ENCODE peak calls at places on chromosomes 12 and 14, in ten cellular contexts. E is cardiac fibroblast; L is colonic mucosa; A is CD8-positive, alpha-beta T cell; B is heart right ventricle; J is WTC11; O is endothelial cell; V is RWPE1; D is B cell; T is pancreas. R is an unnamed sample.

GRCh38 chr14:32345311-32345771 is 16.2 kb downstream of the AKAP6 start:
- DNase-seq in E (peak; percentile 24), L (peak; percentile 23), A (no peak), B (no peak), J (no peak), O (no peak), V (no peak), D (no peak), T (no peak), R (no peak)

GRCh38 chr12:52212701-52213540 is 20.1 kb upstream of the KRT7 start:
- DNase-seq in E (no peak), L (no peak), A (no peak), B (no peak), J (peak; percentile 9), O (no peak), V (no peak), D (no peak), T (peak; percentile 38), R (no peak)

GRCh38 chr14:56247495-56248087 is 129.4 kb downstream of the PELI2 start:
- DNase-seq in E (peak; percentile 35), L (no peak), A (no peak), B (no peak), J (no peak), O (no peak), V (peak; percentile 12), D (no peak), T (no peak), R (no peak)

GRCh38 chr12:55720071-55720564 is at the start of gene RDH5:
- DNase-seq in E (peak; percentile 93), L (peak; percentile 92), A (no peak), B (no peak), J (no peak), O (no peak), V (no peak), D (no peak), T (peak; percentile 78), R (no peak)

GRCh38 chr12:90102957-90103652 is 394.5 kb upstream of the ATP2B1 start:
- DNase-seq in E (peak; percentile 61), L (peak; percentile 20), A (no peak), B (no peak), J (no peak), O (peak; percentile 6), V (peak; percentile 34), D (peak; percentile 5), T (no peak), R (no peak)

GRCh38 chr14:105019861-105020814 is 745 bp downstream of the CDCA4 start:
- DNase-seq in E (peak; percentile 39), L (peak; percentile 37), A (peak; percentile 32), B (no peak), J (peak; percentile 52), O (peak; percentile 73), V (no peak), D (peak; percentile 73), T (no peak), R (peak; percentile 62)

GRCh38 chr14:65131176-65131765 is 29.0 kb upstream of the MAX start:
- DNase-seq in E (no peak), L (peak; percentile 64), A (no peak), B (no peak), J (no peak), O (no peak), V (peak; percentile 41), D (no peak), T (no peak), R (no peak)

GRCh38 chr14:39266589-39266870 is 32.8 kb downstream of the MIA2 start:
- DNase-seq in E (no peak), L (peak; percentile 91), A (no peak), B (no peak), J (no peak), O (peak; percentile 62), V (peak; percentile 23), D (no peak), T (peak; percentile 89), R (peak; percentile 47)

GRCh38 chr12:99253068-99253467 is 394.5 kb upstream of the GARIN6 start:
- DNase-seq in E (no peak), L (no peak), A (no peak), B (no peak), J (no peak), O (no peak), V (no peak), D (no peak), T (no peak), R (no peak)

GRCh38 chr14:90846511-90846910 is 30.3 kb upstream of the TTC7B start:
- DNase-seq in E (no peak), L (no peak), A (no peak), B (no peak), J (no peak), O (no peak), V (peak; percentile 19), D (no peak), T (no peak), R (no peak)

DNA sequence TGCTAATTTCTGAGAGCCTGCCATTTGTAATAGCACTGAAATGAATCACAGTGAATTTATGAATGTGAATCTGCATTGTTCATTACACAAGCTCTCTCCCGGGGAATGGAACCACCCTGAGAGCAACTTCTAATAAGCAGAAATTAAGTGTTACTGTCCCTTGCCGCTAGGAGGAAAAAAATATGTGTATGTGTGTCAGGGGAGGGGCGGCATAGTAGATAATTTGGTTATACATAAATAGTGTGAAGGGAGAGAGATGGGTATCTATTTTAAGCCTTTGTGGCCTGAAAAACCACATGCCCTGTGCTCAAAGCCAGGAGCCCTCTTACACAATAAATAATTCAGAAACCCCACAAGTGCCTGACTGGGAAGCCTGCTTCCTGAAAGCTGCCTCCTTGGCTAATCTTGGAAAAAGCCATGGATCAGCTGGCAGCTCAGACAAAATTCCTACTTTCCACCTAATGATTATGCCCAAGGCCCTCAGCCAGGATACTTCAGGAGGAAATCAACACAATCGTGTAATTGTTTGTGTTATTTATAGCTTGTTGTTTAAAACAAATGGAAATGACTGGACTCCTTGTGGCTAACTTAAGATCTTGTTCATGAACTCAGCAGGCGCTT is 366.2 kb upstream of the KITLG start:
- DNase-seq in E (peak; percentile 82), L (no peak), A (no peak), B (peak; percentile 48), J (no peak), O (no peak), V (no peak), D (no peak), T (no peak), R (no peak)
- TF ChIP-seq CTCF in E (peak; percentile 6), L (no peak), A (no peak), B (peak; percentile 4), J (no peak), O (no peak), V (no peak), D (no peak), T (no peak), R (no peak)

DNA sequence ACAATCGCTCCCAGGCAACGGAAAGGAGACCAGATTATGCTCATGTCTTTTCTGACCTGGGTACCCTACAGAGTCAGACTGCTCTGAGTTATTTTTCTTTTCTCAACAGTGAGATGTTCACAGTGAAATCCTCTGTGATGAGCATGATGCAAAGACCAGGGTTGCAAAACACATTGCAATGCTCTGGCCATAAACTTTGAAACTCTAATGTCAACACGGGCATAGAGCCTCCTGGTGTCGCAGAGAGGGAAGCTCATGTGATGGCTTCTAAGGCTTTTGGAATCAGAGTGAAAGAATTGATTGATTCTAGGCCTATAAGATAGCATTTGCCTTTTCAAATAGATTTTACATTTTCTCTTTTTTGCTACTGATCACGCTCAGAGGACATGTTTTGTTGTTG is 193.4 kb downstream of the RASSF9 start:
- DNase-seq in E (peak; percentile 59), L (no peak), A (no peak), B (no peak), J (no peak), O (no peak), V (no peak), D (no peak), T (no peak), R (no peak)
- TF ChIP-seq CTCF in E (peak; percentile 57), L (no peak), A (no peak), B (no peak), J (peak; percentile 29), O (no peak), V (no peak), D (no peak), T (no peak), R (no peak)

GRCh38 chr12:68788554-68789143 is 19.3 kb upstream of the MDM2 start:
- DNase-seq in E (no peak), L (no peak), A (no peak), B (no peak), J (no peak), O (no peak), V (no peak), D (no peak), T (no peak), R (no peak)

GRCh38 chr12:68785358-68785757 is 22.6 kb upstream of the MDM2 start:
- DNase-seq in E (peak; percentile 22), L (no peak), A (no peak), B (no peak), J (no peak), O (no peak), V (peak; percentile 34), D (no peak), T (no peak), R (no peak)

GRCh38 chr12:68789144-68789878 is 18.7 kb upstream of the MDM2 start:
- DNase-seq in E (no peak), L (no peak), A (no peak), B (no peak), J (no peak), O (no peak), V (no peak), D (no peak), T (no peak), R (no peak)

GRCh38 chr12:68785823-68786222 is 22.2 kb upstream of the MDM2 start:
- DNase-seq in E (no peak), L (no peak), A (no peak), B (no peak), J (no peak), O (no peak), V (no peak), D (no peak), T (no peak), R (no peak)

GRCh38 chr12:68786929-68787328 is 21.0 kb upstream of the MDM2 start:
- DNase-seq in E (no peak), L (no peak), A (no peak), B (no peak), J (no peak), O (no peak), V (no peak), D (no peak), T (no peak), R (no peak)
- TF ChIP-seq CTCF in E (no peak), L (no peak), A (no peak), B (no peak), J (no peak), O (no peak), V (no peak), D (no peak), T (no peak), R (no peak)

GRCh38 chr14:72350215-72350614 is 418.0 kb downstream of the RGS6 start:
- DNase-seq in E (no peak), L (no peak), A (no peak), B (no peak), J (no peak), O (no peak), V (no peak), D (no peak), T (no peak), R (no peak)

DNA sequence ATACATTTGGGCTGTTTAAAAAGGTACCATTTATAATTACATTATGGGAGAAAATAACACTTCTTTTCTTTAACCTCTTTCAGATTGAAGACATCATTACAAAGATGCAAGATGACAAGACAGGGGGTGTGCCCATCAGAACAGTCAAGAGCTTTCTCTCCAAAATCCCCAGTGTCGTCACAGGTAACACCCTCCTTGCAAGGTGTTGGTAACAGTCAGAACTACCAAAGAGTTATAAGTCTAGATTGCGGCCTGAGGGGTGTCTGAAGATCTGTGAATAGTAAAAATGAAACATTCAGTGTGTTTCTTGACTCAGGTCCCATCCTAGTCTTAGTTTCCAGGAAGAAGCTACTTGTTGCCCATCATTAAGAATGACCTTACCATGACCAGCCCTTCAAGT is 419.8 kb downstream of the RGS6 start:
- DNase-seq in E (no peak), L (no peak), A (no peak), B (no peak), J (no peak), O (no peak), V (no peak), D (no peak), T (no peak), R (no peak)
- TF ChIP-seq CTCF in E (no peak), L (no peak), A (no peak), B (no peak), J (no peak), O (no peak), V (no peak), D (no peak), T (no peak), R (no peak)

R was measured in CD14-positive monocyte.